ENCODE peak calls at places on chromosomes 7 and 10, in seven cellular contexts. H is AG04450, N is IMR-90, X is heart left ventricle, Z is tibial artery, G is fibroblast of pulmonary artery, R is ascending aorta. P is an unnamed sample.

GRCh38 chr7:94041529-94041928 is 37.4 kb upstream of the BET1 start:
- DNase-seq in H (no peak), N (peak), X (no peak), Z (no peak), G (peak), R (no peak), P (no peak)

GRCh38 chr7:131131012-131131745 is 196.5 kb upstream of the MKLN1 start:
- DNase-seq in H (no peak), N (no peak), X (no peak), Z (no peak), G (no peak), R (no peak), P (no peak)

GRCh38 chr7:138875794-138876193 is 77.8 kb upstream of the ATP6V0A4 start:
- DNase-seq in H (peak), N (peak), X (no peak), Z (no peak), G (peak), R (no peak), P (no peak)

GRCh38 chr7:139431459-139431858 is 52.0 kb downstream of the KLRG2 start:
- DNase-seq in H (no peak), N (peak), X (no peak), Z (no peak), G (no peak), R (no peak), P (no peak)

GRCh38 chr7:66379761-66380160 is 174.6 kb downstream of the TPST1 start:
- DNase-seq in H (no peak), N (peak), X (no peak), Z (no peak), G (peak), R (no peak), P (no peak)

GRCh38 chr10:10589540-10589939 is 428.1 kb upstream of the CELF2 start:
- DNase-seq in H (peak), N (peak), X (no peak), Z (peak), G (peak), R (peak), P (no peak)

GRCh38 chr7:56051053-56051338 is 248 bp downstream of the PSPH start:
- DNase-seq in H (no peak), N (no peak), X (no peak), Z (no peak), G (no peak), R (no peak), P (no peak)

GRCh38 chr7:87474046-87474445 is 1.4 kb downstream of the ABCB4 start:
- DNase-seq in H (no peak), N (no peak), X (no peak), Z (no peak), G (no peak), R (no peak), P (no peak)

GRCh38 chr7:17421941-17422340 is 123.5 kb downstream of the AHR start:
- DNase-seq in H (no peak), N (no peak), X (no peak), Z (no peak), G (no peak), R (no peak), P (no peak)

GRCh38 chr7:94289071-94289470 is 105.6 kb upstream of the COL1A2 start:
- DNase-seq in H (peak), N (peak), X (peak), Z (peak), G (peak), R (no peak), P (peak)

GRCh38 chr10:75971402-75972211 is 540.2 kb downstream of the LRMDA start:
- DNase-seq in H (peak), N (peak), X (no peak), Z (no peak), G (peak), R (no peak), P (no peak)

GRCh38 chr7:18890134-18890533 is 227.3 kb downstream of the TWIST1 start:
- DNase-seq in H (peak), N (peak), X (no peak), Z (no peak), G (peak), R (no peak), P (no peak)

GRCh38 chr7:39406464-39406863 is 159.7 kb upstream of the YAE1 start:
- DNase-seq in H (no peak), N (no peak), X (no peak), Z (no peak), G (no peak), R (no peak), P (no peak)

GRCh38 chr7:2078899-2079298 is 153.8 kb downstream of the MAD1L1 start:
- DNase-seq in H (no peak), N (no peak), X (no peak), Z (no peak), G (no peak), R (no peak), P (no peak)

GRCh38 chr10:122331615-122332446 is 42.7 kb upstream of the PLEKHA1 start:
- DNase-seq in H (no peak), N (no peak), X (no peak), Z (no peak), G (no peak), R (no peak), P (no peak)

GRCh38 chr10:62640386-62640785 is 164.1 kb upstream of the ADO start:
- DNase-seq in H (no peak), N (peak), X (no peak), Z (no peak), G (peak), R (no peak), P (no peak)

GRCh38 chr10:66747451-66747850 is 178.4 kb upstream of the LRRTM3 start:
- DNase-seq in H (peak), N (peak), X (no peak), Z (no peak), G (peak), R (no peak), P (no peak)

GRCh38 chr10:24469993-24470392 is 253.7 kb downstream of the ARHGAP21 start:
- DNase-seq in H (no peak), N (no peak), X (no peak), Z (no peak), G (no peak), R (no peak), P (no peak)

GRCh38 chr7:159010951-159011820 is 133.5 kb downstream of the VIPR2 start:
- DNase-seq in H (no peak), N (no peak), X (no peak), Z (no peak), G (no peak), R (no peak), P (no peak)
- H3K4me3 ChIP-seq in H (no peak), N (no peak), X (no peak), Z (no peak), G (no peak), R (no peak), P (no peak)

GRCh38 chr10:132941640-132942051 is 724 bp downstream of the CFAP46 start:
- DNase-seq in H (no peak), N (no peak), X (no peak), Z (no peak), G (no peak), R (no peak), P (no peak)
- H3K4me3 ChIP-seq in H (peak), N (peak), X (no peak), Z (no peak), G (peak), R (no peak), P (no peak)

GRCh38 chr10:1673568-1674345 is 63.6 kb downstream of the ADARB2 start:
- DNase-seq in H (no peak), N (no peak), X (no peak), Z (peak), G (no peak), R (no peak), P (no peak)
- H3K4me3 ChIP-seq in H (no peak), N (no peak), X (no peak), Z (no peak), G (no peak), R (no peak), P (no peak)

GRCh38 chr10:26215923-26216576 is 524 bp upstream of the GAD2 start:
- DNase-seq in H (no peak), N (no peak), X (peak), Z (no peak), G (peak), R (no peak), P (no peak)

GRCh38 chr10:26215534-26215922 is 1.0 kb upstream of the GAD2 start:
- DNase-seq in H (no peak), N (no peak), X (no peak), Z (no peak), G (no peak), R (no peak), P (no peak)

GRCh38 chr10:26213157-26213780 is 3.3 kb upstream of the GAD2 start:
- DNase-seq in H (no peak), N (no peak), X (no peak), Z (no peak), G (no peak), R (no peak), P (no peak)

GRCh38 chr10:26214004-26214403 is 2.6 kb upstream of the GAD2 start:
- DNase-seq in H (no peak), N (no peak), X (no peak), Z (no peak), G (no peak), R (no peak), P (no peak)

GRCh38 chr10:26214538-26215461 is 1.8 kb upstream of the GAD2 start:
- DNase-seq in H (no peak), N (no peak), X (no peak), Z (no peak), G (no peak), R (no peak), P (no peak)
- H3K4me3 ChIP-seq in H (no peak), N (no peak), X (no peak), Z (peak), G (no peak), R (peak), P (no peak)

GRCh38 chr7:73518470-73518869 is 3.6 kb downstream of the BAZ1B start:
- DNase-seq in H (no peak), N (no peak), X (no peak), Z (peak), G (no peak), R (no peak), P (no peak)
- H3K4me3 ChIP-seq in H (no peak), N (no peak), X (no peak), Z (no peak), G (peak), R (peak), P (peak)

GRCh38 chr7:151340794-151341356 is 737 bp upstream of the NUB1 start:
- DNase-seq in H (no peak), N (no peak), X (no peak), Z (no peak), G (no peak), R (no peak), P (no peak)
- H3K4me3 ChIP-seq in H (peak), N (peak), X (no peak), Z (peak), G (peak), R (peak), P (peak)

GRCh38 chr10:43078986-43079273 is 2.1 kb downstream of the RET start:
- DNase-seq in H (no peak), N (no peak), X (no peak), Z (no peak), G (peak), R (no peak), P (peak)

GRCh38 chr10:43076876-43077420 is at the start of gene RET:
- DNase-seq in H (no peak), N (no peak), X (peak), Z (no peak), G (no peak), R (no peak), P (no peak)

GRCh38 chr10:43076311-43076875 is 476 bp upstream of the RET start:
- DNase-seq in H (no peak), N (no peak), X (no peak), Z (no peak), G (no peak), R (no peak), P (no peak)

GRCh38 chr10:43078175-43078985 is 1.5 kb downstream of the RET start:
- DNase-seq in H (no peak), N (no peak), X (no peak), Z (no peak), G (no peak), R (no peak), P (no peak)

DNA sequence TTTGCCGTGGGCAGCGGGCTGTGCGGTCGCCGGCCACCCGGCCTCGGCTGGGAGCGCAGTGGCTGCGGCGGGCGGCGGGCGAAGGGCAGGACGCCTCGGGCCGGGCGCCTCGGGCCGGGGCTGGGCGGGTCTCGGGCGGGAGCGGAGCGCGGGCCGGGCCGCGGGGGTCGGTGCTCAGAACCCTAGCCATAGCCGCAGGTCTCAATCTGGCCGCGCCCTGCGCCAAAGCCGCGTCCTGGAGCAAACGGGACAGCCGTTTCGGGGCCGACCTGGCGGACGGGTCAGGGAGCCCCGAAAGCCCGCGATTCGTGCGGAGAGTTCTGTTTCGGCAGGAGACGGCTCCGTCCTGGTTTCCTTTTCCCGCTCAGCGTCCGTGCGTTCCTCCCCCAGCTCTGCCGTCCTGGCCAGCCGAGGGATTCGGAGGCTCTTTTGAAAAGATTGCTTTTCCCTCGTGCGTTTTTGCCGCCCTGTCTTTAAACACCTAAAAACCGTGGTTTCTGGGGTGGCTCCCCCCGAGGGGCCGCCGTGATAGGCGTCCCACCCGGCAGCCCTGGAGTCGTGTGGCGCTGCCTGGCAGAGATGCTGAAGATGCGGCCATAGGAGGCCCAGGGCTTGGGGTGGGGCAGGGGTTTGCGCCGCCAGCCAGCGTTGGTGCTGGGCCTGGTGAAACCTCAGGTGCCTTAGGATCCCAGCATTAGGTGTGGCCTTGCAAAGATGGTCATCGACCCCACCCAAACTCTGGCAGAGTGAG is 727 bp downstream of the RET start:
- DNase-seq in H (no peak), N (no peak), X (no peak), Z (no peak), G (no peak), R (no peak), P (no peak)
- H3K4me3 ChIP-seq in H (no peak), N (no peak), X (no peak), Z (peak), G (no peak), R (peak), P (no peak)

P was measured in OCI-LY7.